ENCODE peak calls at places on chromosomes 11 and 22, in ten cellular contexts. One of them, this sample, is unnamed.

GRCh38 chr11:64385953-64386704 is 27.2 kb downstream of the RPS6KA4 start:
- DNase-seq in ovary: no peak
- DNase-seq in activated B cell treated with CpG ODN at 0.5 μM for 24 hours: no peak
- DNase-seq in A549: peak
- DNase-seq in SK-N-SH: no peak
- DNase-seq in heart right ventricle: no peak
- DNase-seq in AG04450: no peak
- DNase-seq in HCT116: peak
- DNase-seq in upper lobe of right lung: no peak
- DNase-seq in H9: no peak
- DNase-seq in this sample: no peak

GRCh38 chr11:16902979-16903378 is 111.2 kb downstream of the PLEKHA7 start:
- DNase-seq in ovary: no peak
- DNase-seq in activated B cell treated with CpG ODN at 0.5 μM for 24 hours: no peak
- DNase-seq in A549: no peak
- DNase-seq in SK-N-SH: no peak
- DNase-seq in heart right ventricle: no peak
- DNase-seq in AG04450: no peak
- DNase-seq in HCT116: no peak
- DNase-seq in upper lobe of right lung: no peak
- DNase-seq in H9: no peak
- DNase-seq in this sample: no peak

GRCh38 chr11:28350216-28350615 is 242.0 kb downstream of the METTL15 start:
- DNase-seq in ovary: no peak
- DNase-seq in activated B cell treated with CpG ODN at 0.5 μM for 24 hours: no peak
- DNase-seq in A549: no peak
- DNase-seq in SK-N-SH: no peak
- DNase-seq in heart right ventricle: no peak
- DNase-seq in AG04450: no peak
- DNase-seq in HCT116: no peak
- DNase-seq in upper lobe of right lung: no peak
- DNase-seq in H9: no peak
- DNase-seq in this sample: no peak

GRCh38 chr22:35411112-35411511 is 11.2 kb downstream of the MCM5 start:
- DNase-seq in ovary: no peak
- DNase-seq in activated B cell treated with CpG ODN at 0.5 μM for 24 hours: peak
- DNase-seq in A549: no peak
- DNase-seq in SK-N-SH: no peak
- DNase-seq in heart right ventricle: no peak
- DNase-seq in AG04450: no peak
- DNase-seq in HCT116: no peak
- DNase-seq in upper lobe of right lung: no peak
- DNase-seq in H9: no peak
- DNase-seq in this sample: no peak

GRCh38 chr11:117381988-117382387 is 54.3 kb downstream of the CEP164 start:
- DNase-seq in ovary: no peak
- DNase-seq in activated B cell treated with CpG ODN at 0.5 μM for 24 hours: no peak
- DNase-seq in A549: no peak
- DNase-seq in SK-N-SH: no peak
- DNase-seq in heart right ventricle: no peak
- DNase-seq in AG04450: no peak
- DNase-seq in HCT116: no peak
- DNase-seq in upper lobe of right lung: no peak
- DNase-seq in H9: no peak
- DNase-seq in this sample: no peak

GRCh38 chr11:70185348-70186055 is 17.6 kb upstream of the FADD start:
- DNase-seq in ovary: no peak
- DNase-seq in activated B cell treated with CpG ODN at 0.5 μM for 24 hours: no peak
- DNase-seq in A549: no peak
- DNase-seq in SK-N-SH: no peak
- DNase-seq in heart right ventricle: no peak
- DNase-seq in AG04450: no peak
- DNase-seq in HCT116: no peak
- DNase-seq in upper lobe of right lung: no peak
- DNase-seq in H9: no peak
- DNase-seq in this sample: no peak

GRCh38 chr11:40290031-40290650 is 1169.3 kb downstream of the LRRC4C start:
- DNase-seq in ovary: no peak
- DNase-seq in activated B cell treated with CpG ODN at 0.5 μM for 24 hours: no peak
- DNase-seq in A549: no peak
- DNase-seq in SK-N-SH: no peak
- DNase-seq in heart right ventricle: no peak
- DNase-seq in AG04450: no peak
- DNase-seq in HCT116: no peak
- DNase-seq in upper lobe of right lung: no peak
- DNase-seq in H9: no peak
- DNase-seq in this sample: no peak

GRCh38 chr11:57751676-57752253 is at the start of gene BTBD18:
- DNase-seq in ovary: no peak
- DNase-seq in activated B cell treated with CpG ODN at 0.5 μM for 24 hours: no peak
- DNase-seq in A549: peak
- DNase-seq in SK-N-SH: peak
- DNase-seq in heart right ventricle: no peak
- DNase-seq in AG04450: no peak
- DNase-seq in HCT116: no peak
- DNase-seq in upper lobe of right lung: no peak
- DNase-seq in H9: peak
- DNase-seq in this sample: no peak

GRCh38 chr11:115739878-115740277 is 235.7 kb upstream of the CADM1 start:
- DNase-seq in ovary: no peak
- DNase-seq in activated B cell treated with CpG ODN at 0.5 μM for 24 hours: no peak
- DNase-seq in A549: no peak
- DNase-seq in SK-N-SH: no peak
- DNase-seq in heart right ventricle: no peak
- DNase-seq in AG04450: no peak
- DNase-seq in HCT116: no peak
- DNase-seq in upper lobe of right lung: no peak
- DNase-seq in H9: no peak
- DNase-seq in this sample: no peak

GRCh38 chr11:115737875-115738274 is 233.7 kb upstream of the CADM1 start:
- DNase-seq in ovary: no peak
- DNase-seq in activated B cell treated with CpG ODN at 0.5 μM for 24 hours: no peak
- DNase-seq in A549: no peak
- DNase-seq in SK-N-SH: no peak
- DNase-seq in heart right ventricle: no peak
- DNase-seq in AG04450: no peak
- DNase-seq in HCT116: no peak
- DNase-seq in upper lobe of right lung: no peak
- DNase-seq in H9: no peak
- DNase-seq in this sample: no peak

GRCh38 chr11:115740365-115740764 is 236.2 kb upstream of the CADM1 start:
- DNase-seq in ovary: no peak
- DNase-seq in activated B cell treated with CpG ODN at 0.5 μM for 24 hours: no peak
- DNase-seq in A549: no peak
- DNase-seq in SK-N-SH: no peak
- DNase-seq in heart right ventricle: no peak
- DNase-seq in AG04450: no peak
- DNase-seq in HCT116: no peak
- DNase-seq in upper lobe of right lung: no peak
- DNase-seq in H9: no peak
- DNase-seq in this sample: no peak

GRCh38 chr11:115739121-115739520 is 234.9 kb upstream of the CADM1 start:
- DNase-seq in ovary: no peak
- DNase-seq in activated B cell treated with CpG ODN at 0.5 μM for 24 hours: no peak
- DNase-seq in A549: no peak
- DNase-seq in SK-N-SH: no peak
- DNase-seq in heart right ventricle: no peak
- DNase-seq in AG04450: no peak
- DNase-seq in HCT116: no peak
- DNase-seq in upper lobe of right lung: no peak
- DNase-seq in H9: no peak
- DNase-seq in this sample: no peak

GRCh38 chr11:115736146-115736545 is 231.9 kb upstream of the CADM1 start:
- DNase-seq in ovary: no peak
- DNase-seq in activated B cell treated with CpG ODN at 0.5 μM for 24 hours: no peak
- DNase-seq in A549: no peak
- DNase-seq in SK-N-SH: no peak
- DNase-seq in heart right ventricle: no peak
- DNase-seq in AG04450: no peak
- DNase-seq in HCT116: no peak
- DNase-seq in upper lobe of right lung: no peak
- DNase-seq in H9: no peak
- DNase-seq in this sample: no peak
- TF ChIP-seq CTCF in ovary: no peak
- TF ChIP-seq CTCF in activated B cell treated with CpG ODN at 0.5 μM for 24 hours: no peak
- TF ChIP-seq CTCF in A549: no peak
- TF ChIP-seq CTCF in SK-N-SH: no peak
- TF ChIP-seq CTCF in heart right ventricle: no peak
- TF ChIP-seq CTCF in AG04450: no peak
- TF ChIP-seq CTCF in HCT116: no peak
- TF ChIP-seq CTCF in upper lobe of right lung: no peak
- TF ChIP-seq CTCF in H9: peak
- TF ChIP-seq CTCF in this sample: no peak

DNA sequence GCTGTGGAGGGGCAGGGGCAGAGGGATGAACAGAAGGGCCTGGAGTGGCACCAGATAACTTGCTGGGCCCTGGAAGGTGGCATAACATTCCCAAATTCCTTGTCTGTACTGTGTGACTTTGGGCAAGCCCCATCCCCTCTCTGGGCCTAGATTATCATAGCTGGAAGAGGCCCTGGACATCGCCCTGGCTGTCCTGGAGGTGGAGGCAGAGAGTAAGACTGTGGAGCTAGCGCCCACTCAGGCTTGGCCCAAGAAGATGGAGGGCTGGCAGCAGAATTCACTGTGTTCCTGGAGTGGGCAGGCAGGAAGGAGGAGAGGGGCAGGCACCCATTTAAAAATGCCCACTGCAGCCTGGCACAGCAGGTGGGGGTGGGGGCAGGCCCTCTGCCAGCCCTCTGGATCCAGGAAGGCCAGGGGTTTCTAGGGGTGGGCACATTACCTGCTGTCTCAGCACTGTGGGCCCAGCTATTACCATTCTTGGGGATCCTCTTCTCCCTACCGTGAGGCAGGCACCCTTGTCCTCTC is 22.6 kb downstream of the ARHGEF17 start:
- DNase-seq in ovary: no peak
- DNase-seq in activated B cell treated with CpG ODN at 0.5 μM for 24 hours: no peak
- DNase-seq in A549: peak
- DNase-seq in SK-N-SH: peak
- DNase-seq in heart right ventricle: no peak
- DNase-seq in AG04450: no peak
- DNase-seq in HCT116: no peak
- DNase-seq in upper lobe of right lung: no peak
- DNase-seq in H9: no peak
- DNase-seq in this sample: no peak
- TF ChIP-seq CTCF in ovary: no peak
- TF ChIP-seq CTCF in activated B cell treated with CpG ODN at 0.5 μM for 24 hours: no peak
- TF ChIP-seq CTCF in A549: no peak
- TF ChIP-seq CTCF in SK-N-SH: peak
- TF ChIP-seq CTCF in heart right ventricle: peak
- TF ChIP-seq CTCF in AG04450: peak
- TF ChIP-seq CTCF in HCT116: peak
- TF ChIP-seq CTCF in upper lobe of right lung: peak
- TF ChIP-seq CTCF in H9: peak
- TF ChIP-seq CTCF in this sample: peak

DNA sequence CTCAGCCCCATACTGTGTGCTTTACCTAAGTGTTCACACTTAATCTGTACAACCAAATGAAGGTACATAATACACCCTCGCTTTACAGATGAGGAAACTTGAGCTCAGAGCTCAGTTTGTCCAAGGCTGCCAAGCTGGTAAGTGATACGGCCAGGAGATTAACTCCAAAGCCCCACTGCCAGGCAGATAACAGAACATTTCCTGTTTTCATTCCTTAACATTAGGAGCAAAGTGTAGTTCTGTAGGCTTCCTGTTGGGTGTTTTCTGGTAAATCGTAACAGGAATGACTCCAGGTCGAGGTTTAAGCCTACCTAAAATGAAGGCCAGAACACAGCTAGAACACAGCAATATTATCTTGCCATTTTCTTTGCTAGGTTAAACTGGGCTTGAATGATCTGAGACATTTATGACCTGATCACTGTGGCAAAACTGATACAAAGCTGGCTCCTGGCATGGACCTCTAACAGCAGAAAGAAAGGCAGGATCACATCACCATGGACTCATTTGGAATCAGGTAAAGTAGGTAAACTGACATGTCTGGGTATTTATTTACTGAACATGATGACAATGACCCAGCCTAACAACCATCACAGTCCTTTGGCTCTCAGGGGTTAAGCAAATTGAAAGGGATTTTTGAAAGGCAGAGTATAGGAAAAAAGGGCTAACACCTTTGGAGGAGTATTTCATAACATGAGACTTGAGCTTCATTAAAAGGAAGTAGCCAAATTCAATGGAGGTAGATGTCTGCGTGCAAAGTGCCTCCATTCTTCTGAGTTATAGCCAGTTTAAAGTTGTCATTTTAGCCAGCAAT is 3.9 kb upstream of the NUP50 start:
- DNase-seq in ovary: no peak
- DNase-seq in activated B cell treated with CpG ODN at 0.5 μM for 24 hours: no peak
- DNase-seq in A549: peak
- DNase-seq in SK-N-SH: no peak
- DNase-seq in heart right ventricle: no peak
- DNase-seq in AG04450: no peak
- DNase-seq in HCT116: no peak
- DNase-seq in upper lobe of right lung: no peak
- DNase-seq in H9: no peak
- DNase-seq in this sample: no peak
- TF ChIP-seq CTCF in ovary: no peak
- TF ChIP-seq CTCF in activated B cell treated with CpG ODN at 0.5 μM for 24 hours: no peak
- TF ChIP-seq CTCF in A549: no peak
- TF ChIP-seq CTCF in SK-N-SH: no peak
- TF ChIP-seq CTCF in heart right ventricle: no peak
- TF ChIP-seq CTCF in AG04450: peak
- TF ChIP-seq CTCF in HCT116: no peak
- TF ChIP-seq CTCF in upper lobe of right lung: peak
- TF ChIP-seq CTCF in H9: peak
- TF ChIP-seq CTCF in this sample: peak

GRCh38 chr22:24099661-24100060 is 81.6 kb upstream of the SUSD2 start:
- DNase-seq in ovary: no peak
- DNase-seq in activated B cell treated with CpG ODN at 0.5 μM for 24 hours: no peak
- DNase-seq in A549: no peak
- DNase-seq in SK-N-SH: no peak
- DNase-seq in heart right ventricle: peak
- DNase-seq in AG04450: no peak
- DNase-seq in HCT116: no peak
- DNase-seq in upper lobe of right lung: peak
- DNase-seq in H9: no peak
- DNase-seq in this sample: no peak

GRCh38 chr22:24105018-24105360 is 76.3 kb upstream of the SUSD2 start:
- DNase-seq in ovary: no peak
- DNase-seq in activated B cell treated with CpG ODN at 0.5 μM for 24 hours: no peak
- DNase-seq in A549: no peak
- DNase-seq in SK-N-SH: no peak
- DNase-seq in heart right ventricle: no peak
- DNase-seq in AG04450: no peak
- DNase-seq in HCT116: no peak
- DNase-seq in upper lobe of right lung: no peak
- DNase-seq in H9: no peak
- DNase-seq in this sample: no peak

GRCh38 chr22:24104307-24105017 is 76.8 kb upstream of the SUSD2 start:
- DNase-seq in ovary: no peak
- DNase-seq in activated B cell treated with CpG ODN at 0.5 μM for 24 hours: no peak
- DNase-seq in A549: no peak
- DNase-seq in SK-N-SH: no peak
- DNase-seq in heart right ventricle: no peak
- DNase-seq in AG04450: no peak
- DNase-seq in HCT116: no peak
- DNase-seq in upper lobe of right lung: peak
- DNase-seq in H9: no peak
- DNase-seq in this sample: no peak

GRCh38 chr22:24102366-24103200 is 78.7 kb upstream of the SUSD2 start:
- DNase-seq in ovary: no peak
- DNase-seq in activated B cell treated with CpG ODN at 0.5 μM for 24 hours: no peak
- DNase-seq in A549: no peak
- DNase-seq in SK-N-SH: no peak
- DNase-seq in heart right ventricle: no peak
- DNase-seq in AG04450: no peak
- DNase-seq in HCT116: no peak
- DNase-seq in upper lobe of right lung: peak
- DNase-seq in H9: no peak
- DNase-seq in this sample: no peak

GRCh38 chr22:24101966-24102365 is 79.3 kb upstream of the SUSD2 start:
- DNase-seq in ovary: no peak
- DNase-seq in activated B cell treated with CpG ODN at 0.5 μM for 24 hours: no peak
- DNase-seq in A549: no peak
- DNase-seq in SK-N-SH: no peak
- DNase-seq in heart right ventricle: peak
- DNase-seq in AG04450: no peak
- DNase-seq in HCT116: no peak
- DNase-seq in upper lobe of right lung: peak
- DNase-seq in H9: no peak
- DNase-seq in this sample: no peak
- TF ChIP-seq CTCF in ovary: no peak
- TF ChIP-seq CTCF in activated B cell treated with CpG ODN at 0.5 μM for 24 hours: no peak
- TF ChIP-seq CTCF in A549: no peak
- TF ChIP-seq CTCF in SK-N-SH: no peak
- TF ChIP-seq CTCF in heart right ventricle: peak
- TF ChIP-seq CTCF in AG04450: no peak
- TF ChIP-seq CTCF in HCT116: no peak
- TF ChIP-seq CTCF in upper lobe of right lung: peak
- TF ChIP-seq CTCF in H9: no peak
- TF ChIP-seq CTCF in this sample: no peak

This sample was measured in progenitor cell of endocrine pancreas.